ENCODE peak calls at places on chromosome 16, in four cellular contexts. O, K, Q and P are unnamed samples.
A peak's percentile ranks its signal among the peaks of the same experiment; 100 is the strongest.

GRCh38 chr16:57379579-57379978 is 7.3 kb downstream of the CX3CL1 start:
- DNase-seq in O (no peak), K (no peak), Q (no peak), P (no peak)

GRCh38 chr16:50523710-50524109 is 24.5 kb upstream of the NKD1 start:
- DNase-seq in O (no peak), K (no peak), Q (no peak), P (no peak)

GRCh38 chr16:27432600-27432957 is 30.6 kb downstream of the IL21R start:
- DNase-seq in O (no peak), K (no peak), Q (peak; percentile 37), P (peak; percentile 72)

GRCh38 chr16:71428883-71429282 is 13.0 kb downstream of the TLE7 start:
- DNase-seq in O (no peak), K (no peak), Q (no peak), P (no peak)

GRCh38 chr16:12262454-12263180 is 286.1 kb downstream of the SNX29 start:
- DNase-seq in O (no peak), K (no peak), Q (peak; percentile 36), P (no peak)

GRCh38 chr16:57600952-57601580 is 27.4 kb upstream of the ADGRG1 start:
- DNase-seq in O (no peak), K (no peak), Q (no peak), P (no peak)

GRCh38 chr16:5649762-5650445 is 552.3 kb upstream of the EEF2KMT start:
- DNase-seq in O (no peak), K (peak; percentile 78), Q (no peak), P (no peak)

GRCh38 chr16:22687031-22687530 is 126.9 kb upstream of the HS3ST2 start:
- DNase-seq in O (no peak), K (no peak), Q (no peak), P (no peak)

GRCh38 chr16:67407788-67408452 is 8.4 kb downstream of the ZDHHC1 start:
- DNase-seq in O (no peak), K (no peak), Q (no peak), P (no peak)

GRCh38 chr16:23865853-23866252 is 30.1 kb downstream of the PRKCB start:
- DNase-seq in O (no peak), K (no peak), Q (no peak), P (no peak)

GRCh38 chr16:66481081-66481942 is 54.2 kb downstream of the BEAN1 start:
- DNase-seq in O (no peak), K (no peak), Q (no peak), P (no peak)

GRCh38 chr16:9138021-9138680 is 46.7 kb downstream of the HAPSTR1 start:
- DNase-seq in O (no peak), K (peak; percentile 26), Q (no peak), P (no peak)

GRCh38 chr16:89958068-89958467 is 9.5 kb downstream of the DEF8 start:
- DNase-seq in O (peak; percentile 58), K (peak; percentile 65), Q (peak; percentile 14), P (no peak)

GRCh38 chr16:4370570-4371480 is 823 bp upstream of the VASN start:
- DNase-seq in O (no peak), K (peak; percentile 69), Q (peak; percentile 88), P (no peak)

GRCh38 chr16:26877421-26877820 is 189.3 kb upstream of the C16orf82 start:
- DNase-seq in O (no peak), K (no peak), Q (no peak), P (no peak)

GRCh38 chr16:50301626-50302471 is 35.5 kb downstream of the ADCY7 start:
- DNase-seq in O (no peak), K (peak; percentile 46), Q (peak; percentile 71), P (no peak)

GRCh38 chr16:17927015-17927414 is 409.5 kb downstream of the NPIPA8 start:
- DNase-seq in O (no peak), K (no peak), Q (no peak), P (no peak)

GRCh38 chr16:56610017-56610608 is 1.7 kb downstream of the MT2A start:
- DNase-seq in O (no peak), K (peak; percentile 81), Q (peak; percentile 90), P (peak; percentile 85)

GRCh38 chr16:46908540-46909372 is 24.6 kb downstream of the GPT2 start:
- DNase-seq in O (peak; percentile 90), K (no peak), Q (peak; percentile 71), P (peak; percentile 30)

GRCh38 chr16:11319529-11320146 is 25.6 kb upstream of the RMI2 start:
- DNase-seq in O (no peak), K (no peak), Q (no peak), P (no peak)

GRCh38 chr16:68883685-68884084 is 40.4 kb downstream of the TANGO6 start:
- DNase-seq in O (no peak), K (no peak), Q (no peak), P (no peak)

GRCh38 chr16:19522369-19523159 is 666 bp upstream of the GDE1 start:
- DNase-seq in O (no peak), K (no peak), Q (no peak), P (no peak)

GRCh38 chr16:57341441-57342303 is 16.9 kb upstream of the CCL22 start:
- DNase-seq in O (no peak), K (no peak), Q (peak; percentile 76), P (peak; percentile 100)

DNA sequence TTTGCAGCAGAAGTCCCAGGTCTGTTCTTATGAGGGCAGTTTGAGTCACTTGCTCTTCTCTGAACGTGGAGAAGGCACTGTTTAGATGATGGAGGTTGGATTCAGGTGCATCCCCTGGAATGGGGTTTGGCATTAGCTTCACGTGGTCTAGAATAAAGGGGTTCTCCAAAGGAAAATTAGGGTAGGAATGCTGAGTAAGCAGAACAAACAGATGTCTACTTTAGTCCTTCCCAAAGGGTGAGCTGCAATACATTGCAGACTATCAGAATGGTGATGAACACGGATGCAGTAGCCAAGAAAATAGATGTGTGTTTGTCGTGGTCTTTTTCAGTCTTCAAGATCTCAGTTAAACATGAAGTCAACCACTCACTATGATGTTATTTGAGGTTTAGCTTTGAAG is 3.3 kb upstream of the CBLN1 start:
- DNase-seq in O (no peak), K (no peak), Q (no peak), P (no peak)
- H3K27me3 ChIP-seq in O (peaks cover 79% of the 10 kb centered on the region), K (peaks cover 72% of the 10 kb centered on the region), Q (peaks cover 10% of the 10 kb centered on the region), P (peaks cover 57% of the 10 kb centered on the region)

GRCh38 chr16:81314603-81315270 is at the start of gene GAN:
- DNase-seq in O (peak; percentile 98), K (peak; percentile 97), Q (peak; percentile 95), P (peak; percentile 84)
- H3K27ac ChIP-seq in O (peak within 1 kb of the TSS; percentile 43), K (peak within 1 kb of the TSS; percentile 91), Q (peak within 1 kb of the TSS; percentile 76), P (peak within 1 kb of the TSS; percentile 73)

GRCh38 chr16:2818278-2818876 is 1.3 kb downstream of the PRSS21 start:
- DNase-seq in O (no peak), K (peak; percentile 29), Q (no peak), P (no peak)
- TF ChIP-seq CTCF in O (no peak), K (no peak), Q (no peak), P (no peak)

GRCh38 chr16:2194852-2195315 is 1.5 kb downstream of the CASKIN1 start:
- DNase-seq in O (peak; percentile 64), K (no peak), Q (peak; percentile 42), P (peak; percentile 19)

GRCh38 chr16:2197765-2198164 is 1.4 kb upstream of the CASKIN1 start:
- DNase-seq in O (no peak), K (no peak), Q (no peak), P (no peak)

GRCh38 chr16:2196981-2197511 is 641 bp upstream of the CASKIN1 start:
- DNase-seq in O (no peak), K (no peak), Q (no peak), P (no peak)

GRCh38 chr16:2195316-2196161 is 866 bp downstream of the CASKIN1 start:
- DNase-seq in O (peak; percentile 43), K (no peak), Q (no peak), P (no peak)

GRCh38 chr16:2196162-2196980 is at the start of gene CASKIN1:
- DNase-seq in O (peak; percentile 81), K (no peak), Q (no peak), P (no peak)
- H3K27me3 ChIP-seq in O (peaks cover 63% of the 10 kb centered on the region), K (peaks cover 40% of the 10 kb centered on the region), Q (peaks cover 45% of the 10 kb centered on the region), P (peaks cover 52% of the 10 kb centered on the region)

GRCh38 chr16:30899794-30900193 is 3.4 kb downstream of the CTF1 start:
- DNase-seq in O (no peak), K (no peak), Q (no peak), P (no peak)

GRCh38 chr16:30895592-30896202 is 717 bp upstream of the CTF1 start:
- DNase-seq in O (no peak), K (no peak), Q (no peak), P (peak; percentile 58)

GRCh38 chr16:30896203-30896889 is at the start of gene CTF1:
- DNase-seq in O (peak; percentile 92), K (peak; percentile 81), Q (peak; percentile 88), P (peak; percentile 93)

GRCh38 chr16:30894540-30895368 is 877 bp upstream of the BCL7C start:
- DNase-seq in O (no peak), K (no peak), Q (peak; percentile 57), P (no peak)

DNA sequence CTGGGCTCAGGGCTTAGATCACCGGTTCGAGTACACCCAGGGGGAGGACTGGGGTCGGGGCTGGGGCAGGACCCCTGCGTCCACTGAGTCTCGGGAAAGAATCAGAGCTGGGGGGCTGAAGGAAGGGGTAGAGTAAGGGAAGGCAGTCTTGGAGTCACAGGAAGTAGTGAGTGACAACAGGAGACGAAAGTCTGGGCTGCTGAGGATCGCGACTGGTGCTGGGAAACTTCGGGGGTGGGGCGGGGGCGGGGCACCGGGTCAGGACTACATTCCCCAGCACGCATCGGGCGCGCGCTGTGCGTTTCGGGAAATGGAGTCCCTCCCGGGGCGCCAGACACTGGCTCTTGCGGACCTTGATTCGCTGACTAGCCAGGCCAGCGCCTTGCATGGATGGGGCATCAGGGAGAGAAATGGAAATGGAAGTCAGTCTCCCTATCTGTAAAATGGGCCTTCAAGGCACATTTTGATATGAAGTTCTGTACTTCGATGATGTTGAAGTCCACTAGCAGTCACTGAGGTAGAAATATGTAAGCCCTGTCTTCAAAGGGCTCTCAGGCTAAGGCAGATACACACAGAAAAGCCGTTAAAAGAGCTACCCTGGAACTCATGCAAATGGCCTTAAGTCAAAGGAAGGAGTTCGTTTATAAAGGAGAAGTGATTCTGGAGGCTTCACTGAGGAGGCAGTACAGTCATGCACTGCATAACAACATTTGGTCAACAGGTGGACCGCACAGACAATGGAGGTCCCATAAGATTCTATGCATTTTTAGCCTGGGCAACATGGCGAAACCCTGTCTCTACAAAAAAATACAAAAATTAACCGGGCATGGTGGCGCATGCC is 696 bp downstream of the CTF1 start:
- DNase-seq in O (peak; percentile 98), K (peak; percentile 95), Q (peak; percentile 89), P (peak; percentile 79)
- H3K27ac ChIP-seq in O (peak overlapping the region; percentile 83), K (peak overlapping the region; percentile 95), Q (peak overlapping the region; percentile 96), P (peak overlapping the region; percentile 84)